ENCODE peak calls at places on chromosomes 1 and 21, in five cellular contexts. P is K562, W is HepG2, Z is H1, M is GM12878. V is an unnamed sample.

GRCh38 chr1:16978589-16979474 is 1.6 kb downstream of the MFAP2 start:
- DNase-seq in P (no peak), W (no peak), Z (peak; percentile 49), M (no peak), V (no peak)

GRCh38 chr1:85502625-85503083 is 37.7 kb upstream of the DDAH1 start:
- DNase-seq in P (no peak), W (peak; percentile 70), Z (peak; percentile 59), M (no peak), V (peak; percentile 28)

GRCh38 chr1:25926731-25927496 is 20.7 kb upstream of the STMN1 start:
- DNase-seq in P (no peak), W (no peak), Z (peak; percentile 53), M (no peak), V (no peak)

GRCh38 chr21:41250519-41250918 is 66.1 kb upstream of the FAM3B start:
- DNase-seq in P (no peak), W (no peak), Z (no peak), M (no peak), V (no peak)

GRCh38 chr1:111867868-111868440 is 112.3 kb downstream of the DDX20 start:
- DNase-seq in P (no peak), W (no peak), Z (no peak), M (no peak), V (no peak)

GRCh38 chr1:228047183-228047466 is 35.4 kb upstream of the ARF1 start:
- DNase-seq in P (no peak), W (no peak), Z (no peak), M (no peak), V (no peak)

GRCh38 chr1:154791292-154792278 is 78.5 kb downstream of the KCNN3 start:
- DNase-seq in P (no peak), W (no peak), Z (no peak), M (peak; percentile 88), V (no peak)

GRCh38 chr1:99737016-99737415 is 29.4 kb downstream of the FRRS1 start:
- DNase-seq in P (peak; percentile 17), W (peak; percentile 49), Z (no peak), M (no peak), V (peak; percentile 74)

GRCh38 chr1:244341455-244342450 is 110.0 kb downstream of the ADSS2 start:
- DNase-seq in P (peak; percentile 69), W (peak; percentile 47), Z (peak; percentile 59), M (no peak), V (peak; percentile 62)

GRCh38 chr21:36202721-36203602 is 46.3 kb downstream of the DOP1B start:
- DNase-seq in P (no peak), W (no peak), Z (no peak), M (no peak), V (no peak)

GRCh38 chr1:74356493-74356892 is 121.3 kb downstream of the TNNI3K start:
- DNase-seq in P (no peak), W (peak; percentile 63), Z (no peak), M (no peak), V (no peak)

GRCh38 chr1:118974641-118975040 is 13.5 kb downstream of the TBX15 start:
- DNase-seq in P (no peak), W (no peak), Z (no peak), M (no peak), V (no peak)

GRCh38 chr1:68015369-68015768 is 35.1 kb downstream of the DIRAS3 start:
- DNase-seq in P (no peak), W (no peak), Z (no peak), M (no peak), V (no peak)

GRCh38 chr1:171985639-171986038 is 144.3 kb downstream of the DNM3 start:
- DNase-seq in P (peak; percentile 55), W (no peak), Z (no peak), M (no peak), V (peak; percentile 32)

GRCh38 chr1:91091812-91092211 is 70.0 kb upstream of the ZNF644 start:
- DNase-seq in P (no peak), W (peak; percentile 3), Z (no peak), M (no peak), V (peak; percentile 53)

GRCh38 chr1:6614019-6614952 is 755 bp downstream of the PHF13 start:
- DNase-seq in P (peak; percentile 97), W (no peak), Z (peak; percentile 65), M (no peak), V (no peak)

GRCh38 chr1:206826409-206826808 is 39.0 kb upstream of the IL20 start:
- DNase-seq in P (no peak), W (no peak), Z (no peak), M (no peak), V (no peak)

GRCh38 chr1:226634156-226634588 is 85.6 kb downstream of the STUM start:
- DNase-seq in P (peak; percentile 83), W (peak; percentile 35), Z (peak; percentile 96), M (no peak), V (peak; percentile 61)

GRCh38 chr1:172343246-172344099 is 77.0 kb upstream of the C1orf105 start:
- DNase-seq in P (no peak), W (no peak), Z (no peak), M (no peak), V (no peak)

GRCh38 chr1:115753830-115754229 is 14.7 kb downstream of the CASQ2 start:
- DNase-seq in P (no peak), W (no peak), Z (no peak), M (no peak), V (no peak)

GRCh38 chr1:183019860-183020259 is 3.4 kb upstream of the LAMC1 start:
- DNase-seq in P (no peak), W (peak; percentile 59), Z (no peak), M (no peak), V (peak; percentile 62)

GRCh38 chr1:230315099-230315498 is 111.0 kb downstream of the PGBD5 start:
- DNase-seq in P (no peak), W (no peak), Z (no peak), M (no peak), V (no peak)

GRCh38 chr1:199218533-199218932 is 579.7 kb downstream of the PTPRC start:
- DNase-seq in P (no peak), W (no peak), Z (no peak), M (no peak), V (no peak)

GRCh38 chr1:213070399-213070798 is 19.4 kb downstream of the RPS6KC1 start:
- DNase-seq in P (peak; percentile 49), W (peak; percentile 35), Z (no peak), M (peak; percentile 84), V (peak; percentile 34)

GRCh38 chr1:55078470-55078869 is 39.1 kb downstream of the PCSK9 start:
- DNase-seq in P (no peak), W (no peak), Z (no peak), M (no peak), V (no peak)

GRCh38 chr1:185441608-185442007 is 124.6 kb upstream of the IVNS1ABP start:
- DNase-seq in P (no peak), W (peak; percentile 38), Z (no peak), M (no peak), V (peak; percentile 72)

GRCh38 chr1:64920936-64921589 is 45.3 kb downstream of the JAK1 start:
- DNase-seq in P (no peak), W (no peak), Z (no peak), M (no peak), V (no peak)

GRCh38 chr1:29876902-29877301 is 640.6 kb downstream of the PTPRU start:
- DNase-seq in P (peak; percentile 21), W (no peak), Z (peak; percentile 67), M (no peak), V (no peak)

GRCh38 chr1:6601865-6602668 is 602 bp downstream of the KLHL21 start:
- DNase-seq in P (no peak), W (no peak), Z (no peak), M (no peak), V (no peak)

GRCh38 chr1:30023300-30024022 is 699.9 kb downstream of the MATN1 start:
- DNase-seq in P (no peak), W (no peak), Z (no peak), M (no peak), V (no peak)

GRCh38 chr1:236705771-236706565 is 19.7 kb downstream of the ACTN2 start:
- DNase-seq in P (no peak), W (no peak), Z (no peak), M (no peak), V (no peak)

GRCh38 chr1:27038020-27038419 is 25.4 kb upstream of the TENT5B start:
- DNase-seq in P (no peak), W (no peak), Z (no peak), M (no peak), V (no peak)
- TF ChIP-seq EP300 in P (no peak), W (no peak), Z (no peak), M (no peak), V (no peak)

GRCh38 chr1:101178688-101179491 is 57.9 kb upstream of the S1PR1 start:
- DNase-seq in P (no peak), W (no peak), Z (no peak), M (peak; percentile 80), V (no peak)

GRCh38 chr1:101175886-101176285 is 60.9 kb upstream of the S1PR1 start:
- DNase-seq in P (no peak), W (no peak), Z (no peak), M (no peak), V (no peak)

GRCh38 chr1:101178341-101178687 is 58.5 kb upstream of the S1PR1 start:
- DNase-seq in P (no peak), W (no peak), Z (no peak), M (no peak), V (no peak)

GRCh38 chr1:101174722-101175121 is 62.1 kb upstream of the S1PR1 start:
- DNase-seq in P (no peak), W (no peak), Z (no peak), M (no peak), V (no peak)

DNA sequence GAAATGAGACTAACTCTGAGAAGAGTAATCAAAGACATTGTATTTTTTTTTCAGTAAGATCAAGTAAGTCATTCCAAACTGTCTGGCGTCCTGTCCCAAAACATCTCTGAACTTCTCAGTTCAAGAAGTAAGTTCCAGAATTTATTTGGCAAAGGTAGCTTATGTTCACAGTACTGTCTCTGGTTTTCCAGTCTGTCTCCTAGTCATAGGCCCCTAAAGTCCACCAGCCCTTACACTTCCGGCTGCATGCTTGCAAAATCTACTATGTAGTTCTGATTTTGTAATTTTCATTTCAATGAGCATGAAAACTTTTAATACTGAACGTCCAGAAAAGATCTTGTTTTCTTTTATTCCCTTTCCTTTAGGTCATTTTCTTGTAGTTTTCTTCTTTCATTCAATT is 61.3 kb upstream of the S1PR1 start:
- DNase-seq in P (no peak), W (no peak), Z (no peak), M (no peak), V (no peak)
- H3K27ac ChIP-seq in P (no peak overlapping the region), W (no peak overlapping the region), Z (no peak overlapping the region), M (no peak overlapping the region), V (no peak overlapping the region)

GRCh38 chr1:109433322-109433721 is 7.1 kb upstream of the PSMA5 start:
- DNase-seq in P (no peak), W (no peak), Z (no peak), M (no peak), V (no peak)

GRCh38 chr1:109441105-109441504 is 14.9 kb upstream of the PSMA5 start:
- DNase-seq in P (no peak), W (peak; percentile 70), Z (no peak), M (no peak), V (no peak)

GRCh38 chr1:109443476-109443875 is 17.2 kb upstream of the PSMA5 start:
- DNase-seq in P (no peak), W (no peak), Z (no peak), M (no peak), V (no peak)

GRCh38 chr1:109434484-109434883 is 8.2 kb upstream of the PSMA5 start:
- DNase-seq in P (no peak), W (no peak), Z (no peak), M (no peak), V (no peak)

GRCh38 chr1:109438798-109439297 is 12.6 kb upstream of the PSMA5 start:
- DNase-seq in P (peak; percentile 62), W (peak; percentile 72), Z (no peak), M (no peak), V (peak; percentile 20)
- TF ChIP-seq CEBPB in P (no peak), W (no peak), Z (no peak), M (no peak), V (no peak)

GRCh38 chr1:162696286-162696862 is 64.1 kb downstream of the DDR2 start:
- DNase-seq in P (peak; percentile 34), W (peak; percentile 72), Z (peak; percentile 67), M (no peak), V (peak; percentile 54)
- TF ChIP-seq EP300 in P (no peak), W (no peak), Z (no peak), M (no peak), V (no peak)

V was measured in A549.